ENCODE peak calls at places on chromosomes 7 and 10, in ten cellular contexts. H is RPMI7951; I is RWPE1; K is DMS153; B is neural crest cell; X is heart left ventricle; O is left lobe of liver; V is GM19239; F is activated T-cell treated with anti-CD3 and anti-CD28 coated beads, Interleukin-2, amount 50 U/mL, for 72 hours; E is NCI-H460. W is an unnamed sample.

GRCh38 chr10:87878664-87879459 is 15.4 kb downstream of the PTEN start:
- DNase-seq in H (no peak), I (no peak), K (no peak), B (no peak), X (no peak), O (no peak), V (no peak), F (no peak), E (no peak), W (no peak)

GRCh38 chr7:1669954-1670893 is at the start of gene ELFN1:
- DNase-seq in H (no peak), I (no peak), K (peak; percentile 24), B (peak; percentile 61), X (no peak), O (peak; percentile 83), V (no peak), F (no peak), E (no peak), W (peak; percentile 93)

GRCh38 chr7:27953361-27953760 is 213.4 kb downstream of the TAX1BP1 start:
- DNase-seq in H (peak; percentile 33), I (no peak), K (no peak), B (no peak), X (no peak), O (no peak), V (no peak), F (no peak), E (no peak), W (no peak)

GRCh38 chr10:22345301-22346086 is at the start of gene SPAG6:
- DNase-seq in H (no peak), I (no peak), K (peak; percentile 62), B (no peak), X (peak; percentile 55), O (peak; percentile 51), V (no peak), F (peak; percentile 81), E (no peak), W (peak; percentile 90)

GRCh38 chr10:132455441-132455971 is 58.5 kb downstream of the PWWP2B start:
- DNase-seq in H (no peak), I (no peak), K (no peak), B (no peak), X (peak; percentile 25), O (no peak), V (no peak), F (no peak), E (no peak), W (no peak)

GRCh38 chr10:5543628-5544027 is 18.9 kb downstream of the CALML3 start:
- DNase-seq in H (peak; percentile 45), I (no peak), K (no peak), B (no peak), X (no peak), O (no peak), V (no peak), F (no peak), E (no peak), W (no peak)

GRCh38 chr10:101367569-101368453 is 13.8 kb downstream of the BTRC start:
- DNase-seq in H (peak; percentile 62), I (peak; percentile 98), K (no peak), B (no peak), X (no peak), O (no peak), V (no peak), F (no peak), E (peak; percentile 25), W (no peak)

GRCh38 chr7:142862401-142863400 is 7.8 kb downstream of the EPHB6 start:
- DNase-seq in H (no peak), I (no peak), K (no peak), B (no peak), X (no peak), O (no peak), V (no peak), F (no peak), E (no peak), W (no peak)

GRCh38 chr7:151687523-151688235 is 168.0 kb upstream of the RHEB start:
- DNase-seq in H (peak; percentile 96), I (peak; percentile 98), K (no peak), B (no peak), X (peak; percentile 79), O (no peak), V (no peak), F (no peak), E (peak; percentile 95), W (peak; percentile 54)

GRCh38 chr10:115950320-115950719 is 322.7 kb downstream of the GFRA1 start:
- DNase-seq in H (no peak), I (no peak), K (no peak), B (no peak), X (no peak), O (no peak), V (no peak), F (no peak), E (no peak), W (no peak)

GRCh38 chr7:45872116-45873034 is 507 bp downstream of the CCDC201 start:
- DNase-seq in H (no peak), I (no peak), K (no peak), B (no peak), X (no peak), O (no peak), V (no peak), F (no peak), E (no peak), W (peak; percentile 56)

GRCh38 chr10:49307921-49308320 is 9.0 kb downstream of the C10orf71 start:
- DNase-seq in H (no peak), I (peak; percentile 19), K (no peak), B (no peak), X (no peak), O (no peak), V (no peak), F (no peak), E (no peak), W (no peak)

GRCh38 chr7:12391922-12392615 is 11.6 kb downstream of the VWDE start:
- DNase-seq in H (no peak), I (no peak), K (no peak), B (no peak), X (no peak), O (no peak), V (no peak), F (no peak), E (no peak), W (no peak)

GRCh38 chr7:139674752-139675126 is 103.1 kb downstream of the HIPK2 start:
- DNase-seq in H (no peak), I (no peak), K (no peak), B (no peak), X (no peak), O (peak; percentile 33), V (no peak), F (no peak), E (no peak), W (no peak)

GRCh38 chr7:68417659-68418058 is 1180.6 kb upstream of the AUTS2 start:
- DNase-seq in H (no peak), I (no peak), K (no peak), B (no peak), X (no peak), O (no peak), V (no peak), F (no peak), E (no peak), W (no peak)

GRCh38 chr7:106346678-106347217 is 62.0 kb upstream of the NAMPT start:
- DNase-seq in H (peak; percentile 98), I (peak; percentile 77), K (no peak), B (no peak), X (no peak), O (no peak), V (peak; percentile 14), F (peak; percentile 72), E (peak; percentile 97), W (no peak)

GRCh38 chr10:35876248-35876647 is 234.2 kb upstream of the FZD8 start:
- DNase-seq in H (peak; percentile 58), I (no peak), K (no peak), B (no peak), X (no peak), O (no peak), V (no peak), F (no peak), E (no peak), W (no peak)

GRCh38 chr10:99619090-99619800 is 994 bp downstream of the SLC25A28 start:
- DNase-seq in H (peak; percentile 18), I (no peak), K (no peak), B (no peak), X (no peak), O (no peak), V (peak; percentile 18), F (no peak), E (no peak), W (peak; percentile 21)

GRCh38 chr7:88759216-88759955 is at the start of gene ZNF804B:
- DNase-seq in H (no peak), I (no peak), K (no peak), B (peak; percentile 31), X (peak; percentile 23), O (no peak), V (no peak), F (peak; percentile 2), E (no peak), W (peak; percentile 85)

GRCh38 chr10:1377756-1378397 is 321.7 kb downstream of the WDR37 start:
- DNase-seq in H (no peak), I (no peak), K (no peak), B (no peak), X (no peak), O (peak; percentile 22), V (no peak), F (no peak), E (no peak), W (no peak)

GRCh38 chr7:46011059-46011458 is 90.0 kb upstream of the IGFBP3 start:
- DNase-seq in H (no peak), I (no peak), K (no peak), B (no peak), X (no peak), O (no peak), V (no peak), F (no peak), E (no peak), W (no peak)

GRCh38 chr7:73865738-73866445 is 4.9 kb downstream of the TMEM270 start:
- DNase-seq in H (peak; percentile 53), I (peak; percentile 34), K (no peak), B (no peak), X (no peak), O (no peak), V (no peak), F (peak; percentile 43), E (peak; percentile 43), W (peak; percentile 73)

GRCh38 chr10:104391150-104391968 is 37.7 kb downstream of the CFAP58 start:
- DNase-seq in H (peak; percentile 7), I (peak; percentile 79), K (no peak), B (no peak), X (no peak), O (no peak), V (no peak), F (peak; percentile 21), E (no peak), W (no peak)

GRCh38 chr7:1160665-1161010 is 642 bp upstream of the ZFAND2A start:
- DNase-seq in H (peak; percentile 58), I (no peak), K (no peak), B (no peak), X (peak; percentile 45), O (no peak), V (no peak), F (peak; percentile 28), E (no peak), W (peak; percentile 25)

GRCh38 chr10:689433-690226 is at the start of gene DIP2C:
- DNase-seq in H (peak; percentile 80), I (peak; percentile 52), K (no peak), B (peak; percentile 63), X (peak; percentile 77), O (peak; percentile 84), V (no peak), F (no peak), E (peak; percentile 43), W (peak; percentile 94)

GRCh38 chr10:110471566-110472139 is 26.1 kb upstream of the DUSP5 start:
- DNase-seq in H (no peak), I (peak; percentile 66), K (no peak), B (no peak), X (no peak), O (no peak), V (no peak), F (no peak), E (no peak), W (no peak)

GRCh38 chr10:51046668-51047067 is 27.6 kb upstream of the PRKG1 start:
- DNase-seq in H (no peak), I (no peak), K (no peak), B (no peak), X (no peak), O (no peak), V (no peak), F (no peak), E (no peak), W (no peak)

W was measured in neural progenitor cell.